ENCODE peak calls at places on chromosomes 5 and 9, in six cellular contexts. M is Calu3, P is bronchial epithelial cell, L is left lung, G is lung, X is A673. H is an unnamed sample.
A peak's percentile ranks its signal among the peaks of the same experiment; 100 is the strongest.

GRCh38 chr5:137310051-137310730 is 188.9 kb downstream of the SPOCK1 start:
- DNase-seq in M (peak; percentile 22), P (peak; percentile 95), L (no peak), G (no peak), X (peak; percentile 48), H (no peak)

GRCh38 chr9:74772126-74772525 is 115.6 kb downstream of the TRPM6 start:
- DNase-seq in M (no peak), P (no peak), L (no peak), G (no peak), X (no peak), H (no peak)

GRCh38 chr9:78443946-78444345 is 147.0 kb downstream of the PSAT1 start:
- DNase-seq in M (no peak), P (no peak), L (no peak), G (no peak), X (no peak), H (no peak)

GRCh38 chr5:180869587-180869986 is 8.5 kb upstream of the ZFP62 start:
- DNase-seq in M (no peak), P (no peak), L (no peak), G (no peak), X (no peak), H (no peak)

GRCh38 chr5:125232779-125233230 is 486.4 kb upstream of the ZNF608 start:
- DNase-seq in M (no peak), P (no peak), L (no peak), G (no peak), X (peak; percentile 40), H (no peak)

GRCh38 chr9:4277531-4277991 is 22.3 kb downstream of the GLIS3 start:
- DNase-seq in M (peak; percentile 15), P (peak; percentile 61), L (no peak), G (no peak), X (peak; percentile 79), H (no peak)

GRCh38 chr5:111553889-111554288 is 41.6 kb upstream of the STARD4 start:
- DNase-seq in M (no peak), P (no peak), L (no peak), G (no peak), X (no peak), H (no peak)

GRCh38 chr5:115735108-115735998 is 81.1 kb downstream of the CDO1 start:
- DNase-seq in M (no peak), P (no peak), L (no peak), G (no peak), X (no peak), H (no peak)

GRCh38 chr5:170920196-170920595 is 58.4 kb downstream of the RANBP17 start:
- DNase-seq in M (no peak), P (peak; percentile 52), L (no peak), G (no peak), X (no peak), H (no peak)

GRCh38 chr5:56278267-56278826 is 45.2 kb upstream of the ANKRD55 start:
- DNase-seq in M (no peak), P (no peak), L (no peak), G (no peak), X (no peak), H (peak; percentile 48)

GRCh38 chr5:177426566-177427210 is at the start of gene GRK6:
- DNase-seq in M (peak; percentile 57), P (no peak), L (peak; percentile 65), G (no peak), X (peak; percentile 39), H (no peak)

GRCh38 chr9:101442248-101443136 is 6.9 kb upstream of the ALDOB start:
- DNase-seq in M (no peak), P (no peak), L (no peak), G (no peak), X (no peak), H (no peak)

GRCh38 chr9:100228352-100228869 is 124.3 kb downstream of the TEX10 start:
- DNase-seq in M (no peak), P (no peak), L (no peak), G (no peak), X (no peak), H (no peak)

GRCh38 chr9:38068866-38069628 is at the start of gene SHB:
- DNase-seq in M (peak; percentile 50), P (no peak), L (peak; percentile 83), G (peak; percentile 75), X (peak; percentile 87), H (peak; percentile 88)

GRCh38 chr9:136192289-136193126 is 12.4 kb downstream of the LHX3 start:
- DNase-seq in M (no peak), P (no peak), L (no peak), G (no peak), X (no peak), H (no peak)

GRCh38 chr5:59790399-59791130 is 103.0 kb downstream of the PDE4D start:
- DNase-seq in M (no peak), P (peak; percentile 76), L (no peak), G (no peak), X (peak; percentile 24), H (no peak)

GRCh38 chr5:115666023-115666422 is 40.2 kb upstream of the TMED7 start:
- DNase-seq in M (no peak), P (peak; percentile 70), L (no peak), G (no peak), X (no peak), H (no peak)

GRCh38 chr5:172868924-172869565 is 35.0 kb downstream of the ERGIC1 start:
- DNase-seq in M (peak; percentile 54), P (peak; percentile 80), L (peak; percentile 86), G (peak; percentile 82), X (no peak), H (no peak)

GRCh38 chr5:35618791-35619190 is 1.1 kb downstream of the SPEF2 start:
- DNase-seq in M (no peak), P (no peak), L (no peak), G (no peak), X (no peak), H (no peak)

GRCh38 chr5:143142596-143143435 is 260.7 kb downstream of the NR3C1 start:
- DNase-seq in M (no peak), P (peak; percentile 93), L (no peak), G (no peak), X (no peak), H (no peak)

GRCh38 chr5:41071975-41072374 is 833 bp upstream of the MROH2B start:
- DNase-seq in M (no peak), P (peak; percentile 23), L (no peak), G (no peak), X (no peak), H (no peak)

GRCh38 chr5:150848271-150848670 is 1.9 kb downstream of the IRGM start:
- DNase-seq in M (no peak), P (peak; percentile 37), L (no peak), G (no peak), X (no peak), H (no peak)

GRCh38 chr5:150846651-150847333 is 471 bp downstream of the IRGM start:
- DNase-seq in M (peak; percentile 53), P (peak; percentile 84), L (peak; percentile 36), G (peak; percentile 49), X (peak; percentile 87), H (peak; percentile 39)

GRCh38 chr5:150851039-150851438 is 4.7 kb downstream of the IRGM start:
- DNase-seq in M (no peak), P (peak; percentile 43), L (no peak), G (no peak), X (no peak), H (no peak)

GRCh38 chr5:150847334-150847695 is 994 bp downstream of the IRGM start:
- DNase-seq in M (no peak), P (no peak), L (no peak), G (no peak), X (no peak), H (no peak)
- TF ChIP-seq CTCF in M (no peak), P (no peak), L (no peak), G (no peak), X (no peak), H (no peak)

GRCh38 chr5:155700333-155700732 is 626.6 kb upstream of the SGCD start:
- DNase-seq in M (no peak), P (no peak), L (no peak), G (no peak), X (no peak), H (no peak)
- TF ChIP-seq CTCF in M (no peak), P (no peak), L (no peak), G (no peak), X (no peak), H (peak; percentile 22)

GRCh38 chr9:36112516-36112915 is 24.0 kb upstream of the GLIPR2 start:
- DNase-seq in M (no peak), P (no peak), L (no peak), G (no peak), X (no peak), H (no peak)

GRCh38 chr9:36113999-36114398 is 22.5 kb upstream of the GLIPR2 start:
- DNase-seq in M (no peak), P (no peak), L (no peak), G (no peak), X (no peak), H (no peak)

DNA sequence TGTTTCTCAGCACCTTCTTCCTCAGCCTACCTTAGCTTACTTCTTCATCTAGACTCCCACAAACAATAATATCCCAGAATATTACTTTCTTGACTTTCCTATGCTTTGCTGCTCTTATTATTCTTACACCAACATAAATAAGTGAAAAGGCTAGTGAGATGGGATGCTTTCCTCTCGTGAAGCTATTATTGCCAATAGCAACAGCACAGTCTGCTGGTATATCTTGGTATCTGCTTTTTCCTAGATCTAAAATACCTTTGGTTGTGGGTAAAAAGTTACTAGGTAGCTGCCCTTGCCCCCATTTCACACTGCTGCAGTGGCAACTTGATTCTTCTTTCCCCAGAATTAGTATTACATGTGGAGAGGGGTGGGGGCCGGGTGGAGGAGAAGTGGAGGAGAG is 26.1 kb upstream of the GLIPR2 start:
- DNase-seq in M (no peak), P (no peak), L (no peak), G (no peak), X (no peak), H (no peak)
- TF ChIP-seq CTCF in M (no peak), P (no peak), L (no peak), G (no peak), X (peak; percentile 23), H (no peak)

GRCh38 chr5:114362197-114362976 is 517 bp downstream of the KCNN2 start:
- DNase-seq in M (no peak), P (no peak), L (peak; percentile 33), G (no peak), X (peak; percentile 10), H (peak; percentile 64)
- TF ChIP-seq CTCF in M (no peak), P (no peak), L (no peak), G (no peak), X (no peak), H (no peak)

GRCh38 chr9:21584890-21585289 is 102.8 kb upstream of the IFNE start:
- DNase-seq in M (no peak), P (no peak), L (no peak), G (no peak), X (no peak), H (no peak)

GRCh38 chr9:21589344-21590056 is 107.4 kb upstream of the IFNE start:
- DNase-seq in M (peak; percentile 42), P (no peak), L (no peak), G (no peak), X (no peak), H (no peak)

GRCh38 chr9:21583628-21584027 is 101.5 kb upstream of the IFNE start:
- DNase-seq in M (no peak), P (no peak), L (no peak), G (no peak), X (no peak), H (no peak)

GRCh38 chr9:21590058-21590996 is 108.2 kb upstream of the IFNE start:
- DNase-seq in M (no peak), P (peak; percentile 42), L (no peak), G (no peak), X (no peak), H (no peak)

GRCh38 chr9:21585756-21586752 is 103.9 kb upstream of the IFNE start:
- DNase-seq in M (no peak), P (peak; percentile 58), L (no peak), G (no peak), X (no peak), H (no peak)
- TF ChIP-seq CTCF in M (no peak), P (peak; percentile 12), L (no peak), G (no peak), X (no peak), H (no peak)